ENCODE peak calls at places on chromosomes 2 and 18, in six cellular contexts. U, D, C, Y, R and F are unnamed samples.
A peak's percentile ranks its signal among the peaks of the same experiment; 100 is the strongest.

GRCh38 chr2:230326453-230327417 is at the start of gene SP140L:
- DNase-seq in U (peak; percentile 75), D (peak; percentile 83), C (peak; percentile 45), Y (peak; percentile 79), R (peak; percentile 77), F (no peak)

GRCh38 chr2:210537021-210537650 is 19.3 kb upstream of the CPS1 start:
- DNase-seq in U (no peak), D (no peak), C (no peak), Y (no peak), R (no peak), F (no peak)

GRCh38 chr2:175621847-175622246 is 380.2 kb downstream of the LNPK start:
- DNase-seq in U (no peak), D (no peak), C (no peak), Y (no peak), R (no peak), F (no peak)

GRCh38 chr2:128208023-128208422 is 110.6 kb downstream of the HS6ST1 start:
- DNase-seq in U (no peak), D (no peak), C (no peak), Y (no peak), R (no peak), F (no peak)

GRCh38 chr2:2056531-2056930 is 274.5 kb downstream of the MYT1L start:
- DNase-seq in U (no peak), D (no peak), C (no peak), Y (no peak), R (no peak), F (no peak)

GRCh38 chr2:205025580-205026240 is 480.4 kb downstream of the PARD3B start:
- DNase-seq in U (peak; percentile 0), D (no peak), C (no peak), Y (no peak), R (no peak), F (no peak)

GRCh38 chr2:30487603-30488002 is 40.6 kb downstream of the LCLAT1 start:
- DNase-seq in U (no peak), D (no peak), C (no peak), Y (no peak), R (no peak), F (no peak)

GRCh38 chr2:158810761-158811470 is 15.8 kb downstream of the DAPL1 start:
- DNase-seq in U (no peak), D (peak; percentile 5), C (no peak), Y (no peak), R (no peak), F (no peak)

GRCh38 chr18:30409120-30409519 is 633.4 kb downstream of the DSC3 start:
- DNase-seq in U (no peak), D (no peak), C (no peak), Y (no peak), R (no peak), F (no peak)

GRCh38 chr2:37885329-37885993 is 39.6 kb upstream of the RMDN2 start:
- DNase-seq in U (no peak), D (no peak), C (no peak), Y (no peak), R (no peak), F (no peak)

GRCh38 chr2:125745514-125745913 is 910.4 kb upstream of the GYPC start:
- DNase-seq in U (peak; percentile 1), D (no peak), C (no peak), Y (no peak), R (no peak), F (peak; percentile 4)

GRCh38 chr2:95329891-95330822 is 33.0 kb downstream of the KCNIP3 start:
- DNase-seq in U (no peak), D (no peak), C (no peak), Y (no peak), R (no peak), F (no peak)

GRCh38 chr18:73975266-73975665 is 172.4 kb downstream of the FBXO15 start:
- DNase-seq in U (peak; percentile 35), D (peak; percentile 18), C (no peak), Y (no peak), R (no peak), F (no peak)

GRCh38 chr2:68237976-68238580 is 14.3 kb downstream of the PPP3R1 start:
- DNase-seq in U (no peak), D (no peak), C (no peak), Y (no peak), R (no peak), F (no peak)

GRCh38 chr2:54955674-54956391 is 94.4 kb downstream of the RTN4 start:
- DNase-seq in U (no peak), D (no peak), C (no peak), Y (no peak), R (no peak), F (no peak)

GRCh38 chr18:58194028-58194427 is 150.0 kb downstream of the NEDD4L start:
- DNase-seq in U (no peak), D (no peak), C (no peak), Y (no peak), R (no peak), F (no peak)